ENCODE peak calls at places on chromosomes 3 and 15, in six cellular contexts. Q is iPS-NIHi11; K is GM03348; J is A549; V is activated CD8-positive, alpha-beta memory T cell treated with anti-CD3 and anti-CD28 coated beads, Interleukin-2, amount 10 ng/mL, durations not matched to agents 7 days and 5 days; A is mammary epithelial cell. H is an unnamed sample.

GRCh38 chr3:197942956-197943556 is 6.9 kb upstream of the RPL35A start:
- DNase-seq in J (peak), Q (peak), A (peak), K (peak), V (no peak), H (no peak)

GRCh38 chr15:64731807-64732151 is 43.6 kb downstream of the RBPMS2 start:
- DNase-seq in Q (no peak), A (no peak), K (no peak), V (no peak), J (no peak), H (peak)

GRCh38 chr3:195384952-195385351 is 57.9 kb downstream of the ACAP2 start:
- DNase-seq in J (peak), A (no peak), Q (no peak), K (no peak), V (no peak), H (no peak)

GRCh38 chr15:43953402-43953801 is 126.6 kb downstream of the WDR76 start:
- DNase-seq in A (no peak), J (no peak), Q (no peak), V (no peak), K (no peak), H (no peak)

GRCh38 chr15:42056934-42057743 is 36.3 kb upstream of the PLA2G4E start:
- DNase-seq in K (peak), J (peak), V (peak), Q (peak), A (peak), H (peak)

GRCh38 chr15:91967935-91968605 is 114.6 kb downstream of the SLCO3A1 start:
- DNase-seq in J (no peak), A (no peak), K (no peak), Q (no peak), V (no peak), H (no peak)

GRCh38 chr3:132448211-132448961 is 31.1 kb downstream of the DNAJC13 start:
- DNase-seq in J (no peak), V (no peak), K (peak), Q (no peak), A (no peak), H (no peak)

GRCh38 chr3:148600902-148601765 is 96.6 kb upstream of the AGTR1 start:
- DNase-seq in Q (no peak), A (no peak), V (no peak), K (no peak), J (peak), H (no peak)

GRCh38 chr3:149603126-149604074 is 54.4 kb downstream of the WWTR1 start:
- DNase-seq in K (peak), Q (no peak), A (no peak), V (no peak), J (peak), H (no peak)

GRCh38 chr15:48355377-48355776 is 24.1 kb downstream of the DUT start:
- DNase-seq in J (peak), Q (no peak), A (no peak), K (peak), V (no peak), H (no peak)

GRCh38 chr3:86985427-86985826 is 5.5 kb downstream of the VGLL3 start:
- DNase-seq in A (no peak), Q (no peak), J (no peak), V (no peak), K (no peak), H (no peak)

GRCh38 chr3:115248274-115248673 is 101.2 kb upstream of the ZBTB20 start:
- DNase-seq in V (no peak), J (no peak), A (peak), K (peak), Q (no peak), H (no peak)

GRCh38 chr3:69411331-69411730 is 25.4 kb upstream of the FRMD4B start:
- DNase-seq in Q (no peak), A (peak), V (no peak), K (peak), J (no peak), H (no peak)

GRCh38 chr15:39096608-39097007 is 484.3 kb upstream of the THBS1 start:
- DNase-seq in A (no peak), K (no peak), Q (no peak), J (no peak), V (no peak), H (no peak)

GRCh38 chr3:136350557-136350956 is 100.4 kb downstream of the PCCB start:
- DNase-seq in Q (no peak), V (no peak), J (no peak), A (no peak), K (peak), H (no peak)

GRCh38 chr3:158768881-158769518 is 32.9 kb upstream of the MFSD1 start:
- DNase-seq in V (no peak), J (peak), Q (peak), A (peak), K (peak), H (no peak)